ENCODE peak calls at places on chromosomes 2 and 18, in four cellular contexts. One of them, this sample, is unnamed.

GRCh38 chr18:22410126-22410525 is 7.6 kb downstream of the CTAGE1 start:
- DNase-seq in HepG2: no peak
- DNase-seq in esophagus muscularis mucosa: no peak
- DNase-seq in foreskin fibroblast: no peak
- DNase-seq in this sample: no peak

GRCh38 chr2:161625314-161625919 is 1.2 kb downstream of the SLC4A10 start:
- DNase-seq in esophagus muscularis mucosa: no peak
- DNase-seq in HepG2: no peak
- DNase-seq in foreskin fibroblast: no peak
- DNase-seq in this sample: no peak

GRCh38 chr2:47218066-47218581 is 63.0 kb upstream of the STPG4 start:
- DNase-seq in HepG2: no peak
- DNase-seq in foreskin fibroblast: no peak
- DNase-seq in esophagus muscularis mucosa: no peak
- DNase-seq in this sample: peak; percentile 14

GRCh38 chr2:103959174-103960125 is 894.5 kb upstream of the POU3F3 start:
- DNase-seq in esophagus muscularis mucosa: no peak
- DNase-seq in HepG2: peak; percentile 47
- DNase-seq in foreskin fibroblast: no peak
- DNase-seq in this sample: peak; percentile 32

GRCh38 chr2:177471990-177472389 is 79.4 kb downstream of the AGPS start:
- DNase-seq in esophagus muscularis mucosa: no peak
- DNase-seq in HepG2: no peak
- DNase-seq in foreskin fibroblast: no peak
- DNase-seq in this sample: no peak

GRCh38 chr2:200744252-200744651 is 67.5 kb upstream of the BZW1 start:
- DNase-seq in HepG2: no peak
- DNase-seq in foreskin fibroblast: peak; percentile 26
- DNase-seq in esophagus muscularis mucosa: no peak
- DNase-seq in this sample: no peak

GRCh38 chr2:215811409-215812355 is 201.7 kb downstream of the MREG start:
- DNase-seq in foreskin fibroblast: no peak
- DNase-seq in esophagus muscularis mucosa: peak; percentile 37
- DNase-seq in HepG2: no peak
- DNase-seq in this sample: no peak

GRCh38 chr2:46780801-46781445 is 134.7 kb downstream of the MCFD2 start:
- DNase-seq in foreskin fibroblast: peak; percentile 78
- DNase-seq in HepG2: peak; percentile 80
- DNase-seq in esophagus muscularis mucosa: no peak
- DNase-seq in this sample: no peak

GRCh38 chr2:119943058-119943457 is 69.8 kb upstream of the EPB41L5 start:
- DNase-seq in HepG2: no peak
- DNase-seq in esophagus muscularis mucosa: no peak
- DNase-seq in foreskin fibroblast: peak; percentile 54
- DNase-seq in this sample: no peak

GRCh38 chr2:168773719-168774521 is 28.5 kb upstream of the NOSTRIN start:
- DNase-seq in HepG2: peak; percentile 71
- DNase-seq in esophagus muscularis mucosa: no peak
- DNase-seq in foreskin fibroblast: peak; percentile 73
- DNase-seq in this sample: peak; percentile 85

GRCh38 chr2:124315221-124315880 is 290.3 kb downstream of the CNTNAP5 start:
- DNase-seq in foreskin fibroblast: no peak
- DNase-seq in esophagus muscularis mucosa: peak; percentile 4
- DNase-seq in HepG2: no peak
- DNase-seq in this sample: no peak

GRCh38 chr18:55280515-55280914 is 307.5 kb downstream of the TCF4 start:
- DNase-seq in HepG2: no peak
- DNase-seq in esophagus muscularis mucosa: no peak
- DNase-seq in foreskin fibroblast: peak; percentile 56
- DNase-seq in this sample: no peak

GRCh38 chr18:12159446-12159845 is 65.8 kb downstream of the ANKRD62 start:
- DNase-seq in HepG2: peak; percentile 18
- DNase-seq in esophagus muscularis mucosa: no peak
- DNase-seq in foreskin fibroblast: peak; percentile 67
- DNase-seq in this sample: no peak

GRCh38 chr18:78659057-78659456 is 320.6 kb upstream of the SALL3 start:
- DNase-seq in foreskin fibroblast: no peak
- DNase-seq in HepG2: no peak
- DNase-seq in esophagus muscularis mucosa: no peak
- DNase-seq in this sample: no peak

GRCh38 chr2:203359450-203359849 is 31.3 kb downstream of the ABI2 start:
- DNase-seq in HepG2: no peak
- DNase-seq in foreskin fibroblast: no peak
- DNase-seq in esophagus muscularis mucosa: no peak
- DNase-seq in this sample: no peak

GRCh38 chr2:15797946-15798281 is 142.4 kb upstream of the MYCN start:
- DNase-seq in foreskin fibroblast: no peak
- DNase-seq in HepG2: no peak
- DNase-seq in esophagus muscularis mucosa: no peak
- DNase-seq in this sample: no peak

GRCh38 chr18:67938691-67939090 is 422.2 kb upstream of the DSEL start:
- DNase-seq in esophagus muscularis mucosa: no peak
- DNase-seq in HepG2: no peak
- DNase-seq in foreskin fibroblast: peak; percentile 51
- DNase-seq in this sample: no peak

GRCh38 chr18:79664525-79665125 is 15.0 kb upstream of the CTDP1 start:
- DNase-seq in HepG2: no peak
- DNase-seq in foreskin fibroblast: peak; percentile 56
- DNase-seq in esophagus muscularis mucosa: no peak
- DNase-seq in this sample: no peak

GRCh38 chr2:158395166-158395565 is 61.4 kb downstream of the CCDC148 start:
- DNase-seq in esophagus muscularis mucosa: no peak
- DNase-seq in HepG2: no peak
- DNase-seq in foreskin fibroblast: no peak
- DNase-seq in this sample: peak; percentile 50

GRCh38 chr2:109260886-109261700 is 132.1 kb downstream of the SH3RF3 start:
- DNase-seq in esophagus muscularis mucosa: no peak
- DNase-seq in foreskin fibroblast: no peak
- DNase-seq in HepG2: peak; percentile 23
- DNase-seq in this sample: no peak

GRCh38 chr2:49772299-49772970 is 618.1 kb upstream of the FSHR start:
- DNase-seq in esophagus muscularis mucosa: no peak
- DNase-seq in HepG2: no peak
- DNase-seq in foreskin fibroblast: no peak
- DNase-seq in this sample: no peak

DNA sequence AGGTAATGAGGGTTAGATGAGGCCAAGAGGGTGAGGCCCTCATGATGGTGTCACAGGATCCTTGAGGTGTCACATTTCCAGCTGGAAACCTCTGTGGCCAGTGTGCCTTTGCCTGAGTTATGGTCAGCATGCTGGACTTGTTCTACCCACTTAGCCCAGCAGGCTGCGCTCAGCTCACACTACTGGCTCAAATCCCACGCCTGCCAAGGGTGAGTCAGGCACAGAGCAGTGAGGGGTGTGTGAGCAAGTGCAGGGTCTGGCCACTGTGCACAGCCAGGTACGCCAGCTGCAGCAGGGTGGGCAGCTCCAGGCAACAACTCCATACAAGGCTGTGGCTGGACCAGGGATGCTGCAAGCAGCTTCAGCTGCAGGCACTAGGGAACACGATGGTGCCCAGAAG is 616.6 kb upstream of the FSHR start:
- DNase-seq in esophagus muscularis mucosa: no peak
- DNase-seq in HepG2: peak; percentile 53
- DNase-seq in foreskin fibroblast: peak; percentile 1
- DNase-seq in this sample: peak; percentile 27
- TF ChIP-seq CTCF in esophagus muscularis mucosa: no peak
- TF ChIP-seq CTCF in HepG2: peak; percentile 94
- TF ChIP-seq CTCF in foreskin fibroblast: peak; percentile 5
- TF ChIP-seq CTCF in this sample: no peak

DNA sequence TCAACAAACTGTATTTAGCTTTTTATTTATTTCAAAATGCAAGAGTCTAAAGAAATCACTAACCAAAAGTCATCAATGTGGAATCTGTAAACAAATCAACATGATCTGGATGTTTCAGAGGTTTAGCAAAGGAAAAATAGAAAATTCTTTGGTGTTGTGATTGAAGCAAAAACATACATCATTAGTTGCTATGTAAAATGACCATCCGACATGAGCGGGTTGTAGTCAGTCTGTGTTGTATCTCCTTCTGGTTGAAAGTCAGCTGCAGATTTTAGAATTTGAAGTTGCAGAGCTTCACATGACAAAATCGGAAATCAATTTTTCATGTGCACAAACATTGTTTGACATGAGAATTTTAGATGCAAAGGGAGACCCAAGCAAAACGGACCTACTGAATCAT is 63.2 kb downstream of the IRS1 start:
- DNase-seq in HepG2: no peak
- DNase-seq in foreskin fibroblast: no peak
- DNase-seq in esophagus muscularis mucosa: peak; percentile 1
- DNase-seq in this sample: no peak
- TF ChIP-seq CTCF in HepG2: no peak
- TF ChIP-seq CTCF in foreskin fibroblast: no peak
- TF ChIP-seq CTCF in esophagus muscularis mucosa: no peak
- TF ChIP-seq CTCF in this sample: no peak

DNA sequence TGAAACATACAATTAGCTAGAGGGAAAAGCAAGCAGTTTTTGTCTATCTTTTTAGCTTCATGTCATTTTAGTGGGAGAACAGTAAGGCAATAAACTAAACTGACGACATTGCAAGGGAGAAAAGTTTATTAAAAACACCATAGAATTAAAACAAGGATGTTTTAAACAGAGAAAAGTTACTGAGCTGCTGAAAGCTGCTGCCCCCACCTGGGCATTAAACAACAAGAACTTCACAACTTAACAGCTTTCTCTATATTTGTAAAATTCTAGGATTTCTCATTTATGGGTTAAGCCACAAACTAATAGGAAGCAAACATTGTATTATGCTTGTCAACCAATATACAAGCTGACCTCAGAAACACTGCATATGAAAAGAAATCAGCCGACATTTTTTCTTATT is 289.2 kb downstream of the ERBB4 start:
- DNase-seq in HepG2: no peak
- DNase-seq in esophagus muscularis mucosa: no peak
- DNase-seq in foreskin fibroblast: peak; percentile 17
- DNase-seq in this sample: peak; percentile 7
- TF ChIP-seq CTCF in HepG2: no peak
- TF ChIP-seq CTCF in esophagus muscularis mucosa: no peak
- TF ChIP-seq CTCF in foreskin fibroblast: peak; percentile 18
- TF ChIP-seq CTCF in this sample: no peak

DNA sequence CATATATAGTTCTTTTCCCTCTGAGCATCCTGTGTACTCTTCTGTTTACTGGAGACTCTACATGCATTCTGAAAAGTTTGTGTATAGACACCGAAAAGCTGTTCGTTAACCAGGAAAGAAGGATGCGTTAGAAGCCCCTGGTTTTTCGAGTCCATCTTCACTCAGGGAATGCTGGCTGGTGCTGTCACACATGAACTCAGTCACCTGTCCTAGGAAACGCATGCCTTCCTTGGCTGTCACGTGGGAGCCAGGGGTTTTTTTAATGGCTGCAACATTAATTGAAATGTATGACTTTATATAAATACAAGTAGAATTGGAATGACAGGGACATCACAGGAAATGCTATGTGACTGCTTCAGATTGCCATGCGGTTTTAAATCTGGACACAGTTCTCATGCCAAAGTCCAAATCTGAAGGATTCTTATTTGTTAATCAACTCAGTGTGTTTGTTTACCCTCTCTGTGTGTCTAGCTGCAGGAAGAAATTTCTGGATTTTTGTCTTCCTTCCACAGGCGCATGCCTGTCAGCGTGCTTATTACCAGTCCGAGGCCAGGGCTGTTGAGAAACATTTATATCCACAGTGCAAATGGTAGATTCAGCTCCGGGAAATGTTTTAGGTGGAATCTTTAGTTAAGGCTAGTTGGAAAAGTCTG is 2.6 kb downstream of the RAMP1 start:
- DNase-seq in esophagus muscularis mucosa: peak; percentile 37
- DNase-seq in HepG2: no peak
- DNase-seq in foreskin fibroblast: no peak
- DNase-seq in this sample: no peak
- TF ChIP-seq CTCF in esophagus muscularis mucosa: no peak
- TF ChIP-seq CTCF in HepG2: no peak
- TF ChIP-seq CTCF in foreskin fibroblast: no peak
- TF ChIP-seq CTCF in this sample: no peak

This sample was measured in Calu3.